ENCODE peak calls at places on chromosome 6, in four cellular contexts. H is sigmoid colon; I is naive thymus-derived CD4-positive, alpha-beta T cell; A is ascending aorta. Y is an unnamed sample. For H3K4me1 and H3K27me3, the result is how much of the 10 kb centered on the place peaks cover.

GRCh38 chr6:117399126-117399525 is 26.6 kb downstream of the ROS1 start:
- DNase-seq in I (no peak), A (no peak), H (no peak), Y (no peak)

GRCh38 chr6:100664274-100665040 is 199.7 kb upstream of the SIM1 start:
- DNase-seq in H (no peak), I (no peak), A (no peak), Y (peak)

GRCh38 chr6:109172096-109172495 is 76.8 kb downstream of the CEP57L1 start:
- DNase-seq in A (no peak), I (no peak), H (no peak), Y (no peak)

GRCh38 chr6:41167173-41167963 is 4.5 kb upstream of the TREM2 start:
- DNase-seq in H (no peak), A (no peak), I (no peak), Y (no peak)

GRCh38 chr6:89372506-89372901 is 20.0 kb upstream of the UBE2J1 start:
- DNase-seq in H (no peak), I (no peak), A (no peak), Y (no peak)

GRCh38 chr6:11202513-11203305 is 29.8 kb downstream of the NEDD9 start:
- DNase-seq in H (no peak), I (no peak), A (peak), Y (peak)

GRCh38 chr6:87923389-87924050 is 124.1 kb upstream of the SPACA1 start:
- DNase-seq in A (no peak), I (no peak), H (no peak), Y (no peak)

GRCh38 chr6:38495922-38496635 is 143.7 kb downstream of the BTBD9 start:
- DNase-seq in I (no peak), A (no peak), H (no peak), Y (no peak)

GRCh38 chr6:116764961-116765841 is at the start of gene FAM162B:
- DNase-seq in H (peak), A (no peak), I (no peak), Y (peak)

GRCh38 chr6:70164556-70164955 is 138.3 kb downstream of the COL9A1 start:
- DNase-seq in I (no peak), A (no peak), H (no peak), Y (no peak)

GRCh38 chr6:125850361-125850760 is 59.6 kb downstream of the NCOA7 start:
- DNase-seq in H (no peak), A (no peak), I (no peak), Y (no peak)

GRCh38 chr6:157755752-157756411 is 67.2 kb upstream of the SNX9 start:
- DNase-seq in I (no peak), H (no peak), A (no peak), Y (no peak)

GRCh38 chr6:157751547-157752200 is 71.4 kb upstream of the SNX9 start:
- DNase-seq in A (no peak), H (no peak), I (no peak), Y (no peak)

GRCh38 chr6:157754351-157754750 is 68.7 kb upstream of the SNX9 start:
- DNase-seq in H (no peak), I (no peak), A (no peak), Y (no peak)

GRCh38 chr6:157755032-157755751 is 67.9 kb upstream of the SNX9 start:
- DNase-seq in H (no peak), I (no peak), A (no peak), Y (no peak)

DNA sequence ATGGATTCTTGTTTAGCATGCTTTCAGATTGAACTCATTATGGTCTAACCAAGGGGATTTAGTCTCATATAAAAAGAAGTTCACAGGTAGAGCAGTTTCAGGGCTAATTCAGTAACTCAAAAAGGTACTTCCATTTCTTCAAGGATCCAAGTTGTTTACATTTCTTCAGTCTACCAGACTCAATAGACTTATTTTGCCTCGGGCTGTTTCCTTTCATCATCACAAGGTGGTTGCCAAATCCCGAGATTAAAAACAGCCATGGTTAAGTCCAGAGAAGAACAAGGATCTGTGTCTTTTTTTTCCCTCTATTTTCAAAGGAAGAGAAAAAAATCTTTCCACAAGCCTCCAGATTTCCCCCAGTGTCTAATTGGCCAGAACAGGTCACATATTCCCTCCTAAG is 69.8 kb upstream of the SNX9 start:
- DNase-seq in H (no peak), I (no peak), A (no peak), Y (no peak)
- H3K27ac ChIP-seq in H (no peak), I (no peak), A (no peak), Y (no peak)

GRCh38 chr6:56802570-56802969 is 152.3 kb upstream of the BEND6 start:
- DNase-seq in H (no peak), A (no peak), I (no peak), Y (no peak)
- H3K4me1 ChIP-seq in H (under half), A (under half), I (under half), Y (under half)

GRCh38 chr6:74753883-74754600 is 451.8 kb downstream of the COL12A1 start:
- DNase-seq in I (no peak), A (no peak), H (no peak), Y (no peak)

GRCh38 chr6:74757788-74758187 is 448.1 kb downstream of the COL12A1 start:
- DNase-seq in A (no peak), H (no peak), I (no peak), Y (no peak)

GRCh38 chr6:74756903-74757302 is 448.9 kb downstream of the COL12A1 start:
- DNase-seq in I (no peak), H (no peak), A (no peak), Y (no peak)

GRCh38 chr6:74755196-74755595 is 450.7 kb downstream of the COL12A1 start:
- DNase-seq in I (no peak), H (no peak), A (no peak), Y (no peak)

DNA sequence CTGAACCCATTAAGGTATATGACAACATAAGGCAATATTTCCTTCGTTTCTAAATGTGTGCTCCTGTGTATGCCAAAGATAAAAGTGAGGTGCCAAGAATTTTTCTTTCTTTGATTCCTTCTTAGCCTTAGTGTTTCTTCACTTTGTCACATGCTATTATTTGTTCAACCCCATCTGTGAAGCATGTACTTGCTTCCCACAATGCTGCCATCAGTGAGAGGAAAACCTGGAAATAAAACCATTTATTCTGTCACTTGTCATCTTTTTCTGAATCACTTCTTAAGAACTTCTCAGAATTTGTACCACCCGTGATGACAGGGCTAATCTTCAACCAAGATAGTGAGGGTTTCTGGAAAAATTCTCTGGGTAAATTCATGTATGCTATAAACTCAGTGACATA is 450.1 kb downstream of the COL12A1 start:
- DNase-seq in H (no peak), I (no peak), A (no peak), Y (no peak)
- H3K27me3 ChIP-seq in H (under half), I (under half), A (under half), Y (under half)

DNA sequence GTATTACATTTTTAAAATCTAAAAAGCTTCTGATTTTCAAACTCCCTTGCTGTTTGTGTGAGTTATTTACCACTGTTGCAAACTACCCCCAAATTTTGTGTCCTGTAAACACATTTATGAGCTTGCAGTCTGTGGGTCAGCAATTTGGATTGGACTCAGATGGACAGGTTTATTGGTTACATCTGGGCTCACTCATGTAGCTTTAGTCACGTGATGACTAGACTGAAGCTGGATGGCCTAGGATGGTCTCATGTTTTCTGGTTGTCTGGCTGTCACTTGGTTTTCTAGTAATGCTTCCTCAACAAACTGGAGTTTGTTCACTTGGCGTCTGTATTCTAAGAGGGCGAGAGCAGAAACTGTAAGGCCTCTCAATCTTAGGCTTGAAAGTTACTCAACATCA is 12.2 kb upstream of the C6orf58 start:
- DNase-seq in A (no peak), I (no peak), H (no peak), Y (no peak)
- H3K27ac ChIP-seq in A (no peak), I (no peak), H (no peak), Y (no peak)

DNA sequence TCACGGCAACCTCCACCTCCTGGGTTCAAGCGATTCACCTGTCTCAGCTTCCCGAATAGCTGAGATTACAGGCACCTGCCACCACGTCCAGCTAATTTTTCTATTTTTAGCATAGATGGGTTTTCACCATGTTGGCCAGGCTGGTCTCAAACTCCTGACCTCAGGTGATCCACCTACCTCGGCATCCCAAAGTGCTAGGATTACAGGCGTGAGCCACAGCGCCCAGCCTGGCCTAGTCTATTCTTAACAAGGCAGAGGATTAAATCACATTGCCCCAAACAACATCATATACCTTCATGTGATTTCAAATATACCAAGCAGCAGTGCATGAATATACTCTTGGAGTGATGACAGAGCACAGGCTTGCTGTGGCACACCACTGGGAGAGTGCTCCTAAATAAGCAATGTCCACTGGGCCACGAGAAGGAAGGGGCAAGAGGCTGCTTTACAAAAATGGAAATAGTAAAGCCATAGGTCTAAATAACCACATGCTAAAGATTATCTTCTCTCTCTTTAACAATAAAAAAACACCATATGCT is 76.6 kb upstream of the TULP1 start:
- DNase-seq in H (no peak), I (no peak), A (no peak), Y (no peak)
- H3K4me1 ChIP-seq in H (under half), I (half or more), A (half or more), Y (under half)

GRCh38 chr6:30154061-30154460 is 7.0 kb downstream of the TRIM10 start:
- DNase-seq in H (no peak), A (no peak), I (no peak), Y (no peak)

GRCh38 chr6:30155522-30156261 is 5.3 kb downstream of the TRIM10 start:
- DNase-seq in H (no peak), A (no peak), I (no peak), Y (no peak)

GRCh38 chr6:30156262-30156599 is 4.8 kb downstream of the TRIM10 start:
- DNase-seq in H (no peak), I (no peak), A (no peak), Y (no peak)

GRCh38 chr6:30152910-30153309 is 8.1 kb downstream of the TRIM10 start:
- DNase-seq in H (no peak), I (no peak), A (no peak), Y (no peak)

GRCh38 chr6:30154709-30155521 is 6.1 kb downstream of the TRIM10 start:
- DNase-seq in I (no peak), A (no peak), H (no peak), Y (no peak)
- H3K27me3 ChIP-seq in I (under half), A (under half), H (under half), Y (under half)

GRCh38 chr6:142913511-142914047 is 31.4 kb downstream of the HIVEP2 start:
- DNase-seq in H (no peak), I (peak), A (peak), Y (peak)

GRCh38 chr6:142914371-142914770 is 30.6 kb downstream of the HIVEP2 start:
- DNase-seq in I (no peak), H (no peak), A (no peak), Y (no peak)

GRCh38 chr6:142915129-142915697 is 29.8 kb downstream of the HIVEP2 start:
- DNase-seq in H (no peak), I (no peak), A (no peak), Y (no peak)

GRCh38 chr6:142916881-142917280 is 28.1 kb downstream of the HIVEP2 start:
- DNase-seq in I (no peak), H (no peak), A (no peak), Y (no peak)

DNA sequence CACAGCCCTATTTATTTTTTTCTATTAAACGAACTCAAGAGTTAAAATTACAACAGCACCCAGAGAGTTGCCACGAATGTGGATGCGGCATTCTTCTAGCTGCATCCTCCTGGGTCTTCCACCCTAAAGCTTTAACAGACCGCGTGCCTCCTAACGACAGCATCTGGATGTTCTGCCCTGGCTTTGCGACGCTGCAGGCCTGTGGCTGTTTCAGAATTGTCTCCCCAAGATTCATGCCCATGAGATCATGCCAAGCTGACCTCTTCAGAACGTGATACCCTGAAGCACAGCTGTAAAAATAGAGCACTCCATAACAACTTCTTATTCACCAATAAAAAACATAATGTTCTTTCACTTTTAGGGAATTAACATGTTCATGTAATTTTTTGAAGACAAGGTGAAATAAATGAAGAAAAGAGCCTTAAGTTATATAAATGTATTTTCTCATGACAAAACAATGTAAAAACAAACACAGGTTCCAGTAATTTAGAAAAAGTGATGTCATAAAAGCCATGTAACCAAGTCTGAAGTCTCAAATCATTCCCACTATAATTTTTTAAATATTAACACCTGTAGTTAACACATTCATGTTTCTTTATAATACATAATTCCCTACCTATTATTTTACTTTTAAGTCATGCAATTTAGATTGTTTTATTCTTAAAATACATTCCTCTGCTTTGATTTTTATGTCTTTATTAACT is 26.5 kb downstream of the HIVEP2 start:
- DNase-seq in I (no peak), H (no peak), A (no peak), Y (no peak)
- H3K27ac ChIP-seq in I (peak), H (no peak), A (no peak), Y (peak)

GRCh38 chr6:52522655-52523054 is 54.2 kb downstream of the TRAM2 start:
- DNase-seq in H (no peak), A (no peak), I (no peak), Y (no peak)
- H3K4me1 ChIP-seq in H (under half), A (under half), I (under half), Y (under half)

GRCh38 chr6:1380625-1381396 is 8.6 kb upstream of the FOXF2 start:
- DNase-seq in I (no peak), H (no peak), A (no peak), Y (no peak)
- H3K27me3 ChIP-seq in I (under half), H (half or more), A (half or more), Y (under half)

GRCh38 chr6:121485359-121485809 is 49.9 kb downstream of the GJA1 start:
- DNase-seq in A (no peak), I (no peak), H (no peak), Y (no peak)
- H3K27ac ChIP-seq in A (no peak), I (no peak), H (no peak), Y (no peak)

Y was measured in CD4-positive, CD25-positive, alpha-beta regulatory T cell.